ENCODE peak calls at places on chromosomes 13 and 19, in four cellular contexts. I, Z, F and P are unnamed samples. For H4K20me1, the result is how much of the 10 kb centered on the place peaks cover.

GRCh38 chr19:17473041-17473440 is 2.7 kb downstream of the SLC27A1 start:
- DNase-seq in F (peak), I (no peak), Z (no peak), P (no peak)

GRCh38 chr13:21885714-21886224 is 214.9 kb downstream of the FGF9 start:
- DNase-seq in Z (no peak), F (no peak), I (no peak), P (no peak)

GRCh38 chr13:73547239-73547638 is 488.4 kb downstream of the KLF5 start:
- DNase-seq in Z (no peak), I (no peak), F (no peak), P (no peak)

GRCh38 chr13:28485551-28485950 is 9.4 kb downstream of the FLT1 start:
- DNase-seq in I (no peak), F (no peak), Z (no peak), P (no peak)

GRCh38 chr13:32548837-32549236 is 10.2 kb upstream of the N4BP2L2 start:
- DNase-seq in F (no peak), Z (no peak), I (no peak), P (no peak)

GRCh38 chr19:44684892-44685847 is 13.8 kb upstream of the CEACAM16 start:
- DNase-seq in Z (no peak), I (peak), F (peak), P (no peak)

GRCh38 chr19:46068345-46069258 is 27.8 kb upstream of the IGFL4 start:
- DNase-seq in Z (no peak), F (no peak), I (peak), P (no peak)

GRCh38 chr13:113157206-113157928 is 1.1 kb upstream of the PROZ start:
- DNase-seq in I (no peak), Z (no peak), F (no peak), P (peak)

GRCh38 chr19:50607874-50608785 is 31.6 kb downstream of the SYT3 start:
- DNase-seq in Z (peak), F (peak), I (peak), P (peak)

GRCh38 chr19:54439174-54439851 is 9.7 kb upstream of the LENG8 start:
- DNase-seq in F (no peak), Z (no peak), I (peak), P (peak)

GRCh38 chr19:48497728-48498575 is 13.7 kb downstream of the LMTK3 start:
- DNase-seq in I (no peak), F (no peak), Z (no peak), P (no peak)

GRCh38 chr13:81302125-81302524 is 961.2 kb upstream of the SPRY2 start:
- DNase-seq in F (no peak), Z (no peak), I (no peak), P (no peak)

GRCh38 chr13:80921556-80921955 is 580.6 kb upstream of the SPRY2 start:
- DNase-seq in I (no peak), Z (no peak), F (no peak), P (no peak)

GRCh38 chr13:112713517-112714253 is 23.8 kb downstream of the ATP11A start:
- DNase-seq in F (peak), Z (no peak), I (no peak), P (no peak)

GRCh38 chr13:114304346-114305034 is 9.8 kb upstream of the CHAMP1 start:
- DNase-seq in I (no peak), F (no peak), Z (no peak), P (no peak)

GRCh38 chr19:7109678-7110289 is 40.3 kb downstream of the ZNF557 start:
- DNase-seq in Z (no peak), I (peak), F (no peak), P (peak)

GRCh38 chr13:113050856-113051431 is 54.6 kb upstream of the F7 start:
- DNase-seq in F (no peak), I (no peak), Z (no peak), P (no peak)

GRCh38 chr13:102400619-102401125 is 1.2 kb downstream of the FGF14 start:
- DNase-seq in I (no peak), Z (no peak), F (no peak), P (no peak)

GRCh38 chr19:46967578-46968018 is 52.0 kb upstream of the NPAS1 start:
- DNase-seq in Z (no peak), F (no peak), I (no peak), P (no peak)

GRCh38 chr19:14375055-14375581 is 6.1 kb upstream of the ADGRE5 start:
- DNase-seq in I (no peak), Z (no peak), F (peak), P (no peak)

GRCh38 chr19:44847144-44848035 is 1.3 kb downstream of the NECTIN2 start:
- DNase-seq in I (peak), F (peak), Z (no peak), P (no peak)

GRCh38 chr19:55179570-55180484 is at the start of gene SYT5:
- DNase-seq in Z (no peak), I (no peak), F (peak), P (no peak)

GRCh38 chr19:13033244-13033643 is 38.0 kb downstream of the NFIX start:
- DNase-seq in F (no peak), I (no peak), Z (no peak), P (no peak)

GRCh38 chr19:48644839-48645651 is 942 bp downstream of the CA11 start:
- DNase-seq in Z (no peak), F (peak), I (peak), P (peak)

GRCh38 chr13:111131048-111131447 is 15.9 kb downstream of the ARHGEF7 start:
- DNase-seq in Z (no peak), F (no peak), I (no peak), P (no peak)

GRCh38 chr19:29510701-29511265 is 15.0 kb upstream of the VSTM2B start:
- DNase-seq in F (no peak), I (no peak), Z (no peak), P (no peak)

GRCh38 chr13:112955956-112956355 is 13.1 kb upstream of the MCF2L start:
- DNase-seq in F (no peak), Z (no peak), I (no peak), P (no peak)

GRCh38 chr19:1260749-1261511 is 8.2 kb upstream of the CIRBP start:
- DNase-seq in Z (peak), F (peak), I (peak), P (peak)

GRCh38 chr19:1258707-1259205 is 10.4 kb downstream of the MIDN start:
- DNase-seq in I (no peak), Z (no peak), F (no peak), P (no peak)

GRCh38 chr19:1259873-1260748 is 9.0 kb upstream of the CIRBP start:
- DNase-seq in I (no peak), F (no peak), Z (no peak), P (no peak)

GRCh38 chr19:1258161-1258492 is 9.7 kb downstream of the MIDN start:
- DNase-seq in Z (no peak), F (no peak), I (no peak), P (no peak)

GRCh38 chr19:1259206-1259872 is 9.8 kb upstream of the CIRBP start:
- DNase-seq in Z (peak), F (no peak), I (peak), P (no peak)
- H4K20me1 ChIP-seq in Z (under half), F (under half), I (under half), P (under half)

GRCh38 chr13:25137624-25137892 is 34.5 kb downstream of the AMER2 start:
- DNase-seq in Z (no peak), F (no peak), I (no peak), P (no peak)
- TF ChIP-seq CBX5 in Z (no peak), F (no peak), I (no peak), P (no peak)

GRCh38 chr13:109727251-109727650 is 59.1 kb downstream of the IRS2 start:
- DNase-seq in F (no peak), I (no peak), Z (no peak), P (no peak)
- TF ChIP-seq TAF1 in F (no peak), I (no peak), Z (no peak), P (no peak)

GRCh38 chr19:3695986-3696659 is 4.1 kb downstream of the PIP5K1C start:
- DNase-seq in Z (no peak), F (no peak), I (no peak), P (no peak)
- H4K20me1 ChIP-seq in Z (under half), F (under half), I (under half), P (under half)

DNA sequence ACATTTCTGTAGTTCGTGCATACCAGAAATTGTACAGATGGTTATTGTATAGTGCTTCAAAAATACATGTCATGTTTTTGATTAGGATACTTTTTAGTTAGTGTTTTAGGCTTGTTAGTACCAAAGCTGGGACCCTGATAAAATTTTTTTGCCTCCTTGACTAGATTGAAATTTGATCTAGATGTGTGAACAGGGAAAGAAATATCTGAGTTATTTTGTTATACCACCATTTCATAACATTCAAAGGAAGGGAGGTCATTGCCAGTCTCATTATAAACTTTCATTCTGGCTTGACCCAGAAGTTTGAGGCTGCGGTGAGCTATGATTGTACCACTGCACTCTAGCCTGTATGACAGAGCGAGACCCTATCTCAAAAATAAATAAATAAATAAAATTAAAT is 9.0 kb downstream of the LMO7 start:
- DNase-seq in F (no peak), I (no peak), Z (no peak), P (no peak)
- TF ChIP-seq CBX5 in F (no peak), I (no peak), Z (no peak), P (no peak)